ENCODE peak calls at places on chromosomes 12 and 14, in ten cellular contexts. D is esophagus muscularis mucosa, F is transverse colon, Y is tibial artery, R is left ventricle myocardium inferior, L is H9, H is hepatocyte, B is psoas muscle, J is gastrocnemius medialis, A is foreskin keratinocyte. K is an unnamed sample.
A peak's percentile ranks its signal among the peaks of the same experiment; 100 is the strongest.

GRCh38 chr12:94148841-94149780 is 734 bp downstream of the PLXNC1 start:
- DNase-seq in D (no peak), F (peak; percentile 52), Y (no peak), R (peak; percentile 33), L (peak; percentile 77), H (peak; percentile 79), B (peak; percentile 41), J (no peak), A (peak; percentile 11), K (no peak)

GRCh38 chr14:61620130-61620946 is 75.0 kb upstream of the HIF1A start:
- DNase-seq in D (no peak), F (no peak), Y (no peak), R (no peak), L (no peak), H (peak; percentile 64), B (no peak), J (no peak), A (no peak), K (no peak)

GRCh38 chr14:30291216-30291615 is 267.7 kb upstream of the G2E3 start:
- DNase-seq in D (no peak), F (no peak), Y (no peak), R (no peak), L (no peak), H (no peak), B (no peak), J (no peak), A (peak; percentile 58), K (no peak)

GRCh38 chr12:68036642-68037041 is 47.4 kb downstream of the IFNG-AS1 start:
- DNase-seq in D (no peak), F (no peak), Y (no peak), R (no peak), L (no peak), H (no peak), B (no peak), J (no peak), A (no peak), K (no peak)

GRCh38 chr14:31819281-31819680 is 257.8 kb upstream of the ARHGAP5 start:
- DNase-seq in D (no peak), F (no peak), Y (no peak), R (no peak), L (no peak), H (no peak), B (no peak), J (no peak), A (peak; percentile 52), K (no peak)

GRCh38 chr12:118144499-118144898 is 8.6 kb downstream of the PEBP1 start:
- DNase-seq in D (no peak), F (no peak), Y (no peak), R (no peak), L (no peak), H (no peak), B (no peak), J (no peak), A (no peak), K (no peak)

GRCh38 chr12:65561798-65562382 is 262.4 kb upstream of the HMGA2 start:
- DNase-seq in D (peak; percentile 14), F (no peak), Y (no peak), R (no peak), L (no peak), H (no peak), B (no peak), J (no peak), A (no peak), K (no peak)

GRCh38 chr14:26966942-26967341 is 369.1 kb upstream of the NOVA1 start:
- DNase-seq in D (no peak), F (no peak), Y (no peak), R (no peak), L (no peak), H (peak; percentile 4), B (no peak), J (peak; percentile 66), A (peak; percentile 93), K (no peak)

GRCh38 chr12:94879542-94879941 is 124.0 kb downstream of the NDUFA12 start:
- DNase-seq in D (no peak), F (no peak), Y (no peak), R (no peak), L (no peak), H (peak; percentile 42), B (no peak), J (no peak), A (no peak), K (no peak)

GRCh38 chr12:131202592-131203378 is 249.1 kb downstream of the ADGRD1 start:
- DNase-seq in D (peak; percentile 64), F (no peak), Y (peak; percentile 53), R (no peak), L (peak; percentile 26), H (no peak), B (no peak), J (no peak), A (no peak), K (no peak)

GRCh38 chr14:58501214-58501816 is 73.8 kb downstream of the KIAA0586 start:
- DNase-seq in D (no peak), F (no peak), Y (no peak), R (no peak), L (no peak), H (peak; percentile 80), B (no peak), J (no peak), A (peak; percentile 49), K (no peak)

GRCh38 chr14:26330982-26331381 is 266.9 kb downstream of the NOVA1 start:
- DNase-seq in D (no peak), F (no peak), Y (no peak), R (no peak), L (no peak), H (peak; percentile 38), B (no peak), J (no peak), A (no peak), K (no peak)

GRCh38 chr14:102508774-102509743 is 517 bp downstream of the ANKRD9 start:
- DNase-seq in D (no peak), F (peak; percentile 80), Y (peak; percentile 85), R (peak; percentile 75), L (no peak), H (peak; percentile 82), B (peak; percentile 79), J (peak; percentile 83), A (no peak), K (peak; percentile 29)

GRCh38 chr12:24044973-24045703 is 95.7 kb upstream of the SOX5 start:
- DNase-seq in D (no peak), F (peak; percentile 17), Y (no peak), R (no peak), L (no peak), H (peak; percentile 57), B (no peak), J (no peak), A (no peak), K (no peak)
- H3K4me1 ChIP-seq in D (no peaks in the 10 kb centered on the region), F (peaks cover 7% of the 10 kb centered on the region), Y (peaks cover 5% of the 10 kb centered on the region), R (peaks cover 11% of the 10 kb centered on the region), L (no peaks in the 10 kb centered on the region), H (peaks cover 15% of the 10 kb centered on the region), B (no peaks in the 10 kb centered on the region), J (no peaks in the 10 kb centered on the region), A (no peaks in the 10 kb centered on the region), K (peaks cover 7% of the 10 kb centered on the region)

GRCh38 chr12:51589557-51590176 is 1.4 kb upstream of the SCN8A start:
- DNase-seq in D (no peak), F (no peak), Y (no peak), R (no peak), L (no peak), H (no peak), B (no peak), J (no peak), A (no peak), K (no peak)

GRCh38 chr12:51591020-51591901 is at the start of gene SCN8A:
- DNase-seq in D (no peak), F (peak; percentile 27), Y (no peak), R (peak; percentile 23), L (peak; percentile 90), H (peak; percentile 80), B (peak; percentile 27), J (no peak), A (peak; percentile 22), K (no peak)

GRCh38 chr12:51592034-51592705 is 1.1 kb downstream of the SCN8A start:
- DNase-seq in D (no peak), F (no peak), Y (no peak), R (no peak), L (no peak), H (peak; percentile 7), B (no peak), J (no peak), A (peak; percentile 72), K (no peak)

GRCh38 chr12:51590347-51591019 is 550 bp upstream of the SCN8A start:
- DNase-seq in D (no peak), F (peak; percentile 73), Y (no peak), R (peak; percentile 57), L (no peak), H (peak; percentile 92), B (peak; percentile 56), J (no peak), A (peak; percentile 27), K (no peak)

GRCh38 chr12:51589060-51589459 is 2.0 kb upstream of the SCN8A start:
- DNase-seq in D (no peak), F (no peak), Y (no peak), R (no peak), L (no peak), H (no peak), B (no peak), J (no peak), A (no peak), K (no peak)
- TF ChIP-seq CTCF in D (no peak), F (no peak), Y (no peak), R (no peak), L (no peak), H (no peak), B (no peak), J (no peak), A (no peak), K (no peak)

GRCh38 chr12:109461846-109462766 is 15.0 kb downstream of the KCTD10 start:
- DNase-seq in D (peak; percentile 95), F (peak; percentile 85), Y (peak; percentile 93), R (peak; percentile 90), L (no peak), H (peak; percentile 83), B (peak; percentile 93), J (peak; percentile 80), A (peak; percentile 72), K (no peak)

GRCh38 chr12:109464642-109465351 is 12.3 kb downstream of the KCTD10 start:
- DNase-seq in D (no peak), F (no peak), Y (no peak), R (no peak), L (no peak), H (no peak), B (no peak), J (no peak), A (no peak), K (no peak)

GRCh38 chr12:109461049-109461845 is 15.9 kb downstream of the KCTD10 start:
- DNase-seq in D (no peak), F (peak; percentile 50), Y (peak; percentile 60), R (peak; percentile 33), L (no peak), H (peak; percentile 26), B (no peak), J (peak; percentile 32), A (no peak), K (no peak)

GRCh38 chr12:109463776-109464175 is 13.3 kb downstream of the KCTD10 start:
- DNase-seq in D (no peak), F (no peak), Y (no peak), R (no peak), L (no peak), H (no peak), B (no peak), J (no peak), A (no peak), K (no peak)

GRCh38 chr12:109462868-109463692 is 14.0 kb downstream of the KCTD10 start:
- DNase-seq in D (peak; percentile 97), F (peak; percentile 74), Y (peak; percentile 93), R (peak; percentile 83), L (peak; percentile 70), H (peak; percentile 73), B (peak; percentile 87), J (peak; percentile 76), A (peak; percentile 57), K (peak; percentile 95)
- H3K4me1 ChIP-seq in D (peaks cover 100% of the 10 kb centered on the region), F (peaks cover 85% of the 10 kb centered on the region), Y (peaks cover 97% of the 10 kb centered on the region), R (peaks cover 100% of the 10 kb centered on the region), L (peaks cover 38% of the 10 kb centered on the region), H (peaks cover 51% of the 10 kb centered on the region), B (peaks cover 65% of the 10 kb centered on the region), J (peaks cover 73% of the 10 kb centered on the region), A (peaks cover 27% of the 10 kb centered on the region), K (peaks cover 94% of the 10 kb centered on the region)

GRCh38 chr14:99351166-99352007 is 79.4 kb upstream of the BCL11B start:
- DNase-seq in D (no peak), F (no peak), Y (no peak), R (no peak), L (no peak), H (peak; percentile 1), B (no peak), J (no peak), A (no peak), K (no peak)
- TF ChIP-seq CTCF in D (no peak), F (no peak), Y (no peak), R (no peak), L (peak; percentile 39), H (peak; percentile 3), B (no peak), J (no peak), A (no peak), K (no peak)